ENCODE peak calls at places on chromosome 10, in eight cellular contexts. Z is CD4-positive, alpha-beta T cell; M is breast epithelium; C is body of pancreas; L is mammary epithelial cell; X is GM23338; R is brain microvascular endothelial cell; A is thoracic aorta. K is an unnamed sample. For H3K27me3, the result is how much of the 10 kb centered on the place peaks cover.

GRCh38 chr10:43816351-43817321 is 168.0 kb upstream of the ZNF32 start:
- DNase-seq in Z (peak), M (no peak), C (no peak), L (no peak), X (no peak), R (peak), A (no peak), K (no peak)

GRCh38 chr10:70772627-70773026 is 12.6 kb downstream of the TBATA start:
- DNase-seq in Z (no peak), M (peak), C (no peak), L (no peak), X (no peak), R (no peak), A (no peak), K (no peak)

GRCh38 chr10:26890956-26891355 is 30.2 kb upstream of the ABI1 start:
- DNase-seq in Z (peak), M (no peak), C (peak), L (peak), X (peak), R (peak), A (no peak), K (peak)

GRCh38 chr10:115936926-115937755 is 335.9 kb downstream of the GFRA1 start:
- DNase-seq in Z (no peak), M (no peak), C (no peak), L (peak), X (no peak), R (peak), A (no peak), K (peak)

GRCh38 chr10:649445-649797 is 40.0 kb downstream of the DIP2C start:
- DNase-seq in Z (no peak), M (no peak), C (no peak), L (no peak), X (no peak), R (no peak), A (no peak), K (no peak)

GRCh38 chr10:62019685-62020361 is 118.3 kb downstream of the ARID5B start:
- DNase-seq in Z (no peak), M (no peak), C (no peak), L (no peak), X (peak), R (no peak), A (no peak), K (no peak)

GRCh38 chr10:46558411-46559185 is 2.1 kb upstream of the GPRIN2 start:
- DNase-seq in Z (no peak), M (peak), C (peak), L (no peak), X (no peak), R (no peak), A (no peak), K (no peak)

GRCh38 chr10:7338469-7338868 is 72.4 kb downstream of the SFMBT2 start:
- DNase-seq in Z (no peak), M (no peak), C (no peak), L (no peak), X (no peak), R (no peak), A (no peak), K (no peak)

GRCh38 chr10:101766753-101767599 is 8.9 kb downstream of the FGF8 start:
- DNase-seq in Z (no peak), M (no peak), C (no peak), L (no peak), X (no peak), R (no peak), A (no peak), K (no peak)

GRCh38 chr10:77564781-77565589 is 72.6 kb downstream of the KCNMA1 start:
- DNase-seq in Z (no peak), M (no peak), C (no peak), L (peak), X (peak), R (no peak), A (no peak), K (peak)

DNA sequence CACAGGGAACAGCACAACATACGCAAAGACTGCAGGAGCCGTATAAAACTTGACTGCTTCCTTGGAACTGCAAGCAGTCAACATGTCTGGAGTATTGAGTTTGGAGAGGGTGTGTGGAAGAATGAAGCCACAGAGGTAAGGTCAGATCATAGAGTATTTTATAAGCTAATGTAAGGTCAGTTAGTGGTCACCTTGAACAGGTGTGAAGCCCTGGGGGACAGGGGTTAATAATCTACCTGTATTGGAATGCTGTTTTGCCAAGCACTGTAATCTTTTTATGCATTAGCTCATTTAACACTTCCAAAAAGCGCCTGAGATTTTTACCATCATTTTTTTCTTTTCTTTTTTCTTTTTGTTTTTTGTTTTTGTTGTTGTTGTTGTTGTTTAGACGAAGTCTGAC is 23.1 kb downstream of the PLAU start:
- DNase-seq in Z (no peak), M (no peak), C (no peak), L (no peak), X (no peak), R (no peak), A (no peak), K (no peak)
- TF ChIP-seq CTCF in Z (no peak), M (no peak), C (no peak), L (no peak), X (no peak), R (no peak), A (no peak), K (no peak)

DNA sequence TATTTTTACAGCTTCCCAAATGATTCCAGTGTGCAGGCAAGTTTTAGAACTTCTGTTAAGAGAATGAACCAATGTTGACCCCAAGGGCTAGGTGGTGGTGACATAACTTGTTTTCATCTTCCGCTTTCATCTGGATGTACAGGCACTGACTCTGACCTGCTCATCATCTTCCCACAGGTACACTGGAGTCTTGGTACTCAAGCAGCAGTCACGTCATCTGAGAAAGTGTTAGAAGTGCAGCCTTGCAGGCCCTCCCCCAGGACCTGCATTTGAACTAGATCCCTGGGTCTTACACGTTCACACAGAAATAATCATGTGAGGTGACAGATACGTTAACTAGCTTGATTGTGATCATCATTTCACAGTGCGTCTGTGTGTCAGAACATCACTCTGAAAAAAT is 212.2 kb downstream of the CELF2 start:
- DNase-seq in Z (no peak), M (no peak), C (no peak), L (no peak), X (no peak), R (no peak), A (no peak), K (no peak)
- H3K27me3 ChIP-seq in Z (under half), M (under half), C (under half), L (under half), X (under half), R (under half), A (under half), K (under half)

GRCh38 chr10:113475381-113475807 is 77.5 kb upstream of the HABP2 start:
- DNase-seq in Z (no peak), M (no peak), C (peak), L (peak), X (no peak), R (no peak), A (no peak), K (no peak)
- TF ChIP-seq CTCF in Z (no peak), M (peak), C (peak), L (peak), X (no peak), R (no peak), A (peak), K (no peak)

DNA sequence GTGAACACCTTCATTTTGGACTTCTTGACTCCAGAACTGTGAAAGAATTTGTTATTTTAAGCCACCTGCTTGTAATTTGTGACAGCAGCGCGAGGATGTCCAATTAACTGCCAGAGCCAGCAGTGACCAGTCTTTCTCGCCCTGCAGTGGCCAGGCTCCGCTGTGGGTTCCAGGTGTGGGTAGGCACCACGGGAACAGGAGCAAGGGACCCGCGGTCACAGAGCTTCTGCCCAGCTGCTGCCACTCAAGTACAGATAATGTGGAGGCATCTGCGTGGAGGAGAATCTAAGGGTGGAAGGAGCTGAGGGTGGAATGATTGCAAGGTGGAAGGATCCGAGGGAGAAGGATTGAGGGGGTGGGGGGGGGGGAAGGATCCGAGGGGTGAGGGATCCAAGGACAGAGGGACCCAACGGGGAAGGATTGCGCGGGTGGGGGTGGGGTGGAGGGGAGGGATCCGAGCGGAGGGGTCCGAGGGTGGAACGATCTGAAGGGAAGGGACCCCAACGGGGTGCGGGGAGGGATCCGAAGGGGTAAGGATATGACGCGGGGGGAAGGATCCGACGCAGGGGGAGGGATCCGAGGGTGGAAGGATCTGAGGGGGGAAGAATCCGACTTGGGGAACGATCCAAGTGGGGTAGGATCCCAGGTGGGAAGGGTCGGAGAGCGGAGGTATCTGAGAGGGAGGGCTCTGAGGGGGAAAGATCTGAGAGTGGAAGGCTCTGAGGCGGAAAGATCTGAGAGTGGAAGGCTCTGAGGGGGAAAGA is 3.6 kb downstream of the CALY start:
- DNase-seq in Z (no peak), M (no peak), C (no peak), L (no peak), X (no peak), R (no peak), A (no peak), K (no peak)
- H3K27me3 ChIP-seq in Z (under half), M (half or more), C (under half), L (under half), X (half or more), R (under half), A (under half), K (half or more)

GRCh38 chr10:119349341-119349740 is 142.0 kb downstream of the GRK5 start:
- DNase-seq in Z (no peak), M (no peak), C (no peak), L (no peak), X (no peak), R (no peak), A (no peak), K (no peak)

GRCh38 chr10:119347181-119347974 is 140.0 kb downstream of the GRK5 start:
- DNase-seq in Z (no peak), M (no peak), C (no peak), L (no peak), X (no peak), R (no peak), A (no peak), K (no peak)

GRCh38 chr10:119348106-119348505 is 140.7 kb downstream of the GRK5 start:
- DNase-seq in Z (no peak), M (no peak), C (no peak), L (no peak), X (no peak), R (no peak), A (no peak), K (no peak)

GRCh38 chr10:119349937-119350513 is 142.7 kb downstream of the GRK5 start:
- DNase-seq in Z (no peak), M (no peak), C (no peak), L (no peak), X (no peak), R (no peak), A (no peak), K (no peak)

DNA sequence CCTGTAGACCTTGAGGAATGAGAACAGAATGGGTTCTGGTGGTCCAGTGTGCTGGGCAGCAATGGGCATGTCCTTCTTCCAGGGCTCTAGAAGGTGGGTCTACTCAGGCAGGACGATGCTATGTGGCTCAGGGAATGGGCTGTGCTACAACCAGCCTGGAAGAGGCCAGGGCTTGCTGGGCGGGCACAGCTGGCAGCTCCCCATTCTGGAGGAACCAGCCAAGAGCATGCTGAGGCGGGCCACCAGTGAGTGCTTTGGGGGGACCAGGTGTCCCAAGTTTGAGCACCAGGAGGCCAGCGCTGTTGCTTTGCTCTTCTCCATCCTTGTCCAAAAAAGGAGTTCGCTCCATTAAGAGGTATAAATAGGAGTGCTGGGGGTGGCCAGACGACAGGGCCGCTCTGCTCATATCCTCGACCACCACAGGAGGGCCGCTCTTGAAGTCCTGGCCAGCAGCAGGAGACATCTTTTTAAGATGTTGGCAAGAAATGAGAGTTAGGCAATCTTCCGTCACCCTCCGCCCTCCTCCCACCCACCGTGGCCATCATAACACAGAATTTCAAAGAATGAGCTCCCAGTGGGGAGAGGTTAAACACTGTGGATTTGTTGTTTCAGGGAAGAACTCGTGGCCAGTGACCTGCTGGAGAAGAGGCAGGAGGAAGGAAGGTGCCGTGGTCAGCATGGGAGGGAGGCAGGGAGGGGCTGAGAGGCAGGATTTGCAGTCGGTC is 141.3 kb downstream of the GRK5 start:
- DNase-seq in Z (no peak), M (no peak), C (no peak), L (no peak), X (no peak), R (peak), A (no peak), K (no peak)
- TF ChIP-seq CTCF in Z (no peak), M (no peak), C (no peak), L (no peak), X (no peak), R (peak), A (peak), K (no peak)

GRCh38 chr10:86391236-86391840 is 24.7 kb upstream of the GRID1 start:
- DNase-seq in Z (no peak), M (no peak), C (no peak), L (no peak), X (no peak), R (no peak), A (no peak), K (no peak)
- H3K27me3 ChIP-seq in Z (under half), M (under half), C (under half), L (under half), X (under half), R (under half), A (under half), K (under half)

GRCh38 chr10:103333934-103334520 is 16.9 kb downstream of the PCGF6 start:
- DNase-seq in Z (no peak), M (no peak), C (no peak), L (no peak), X (peak), R (no peak), A (no peak), K (no peak)
- TF ChIP-seq CTCF in Z (peak), M (peak), C (peak), L (peak), X (no peak), R (peak), A (peak), K (peak)

K was measured in foreskin keratinocyte.